ENCODE peak calls at places on chromosomes 4 and X, in seven cellular contexts. G is PC-9; S is SK-N-SH; J is CD4-positive, alpha-beta memory T cell; N is effector memory CD4-positive, alpha-beta T cell; A is naive thymus-derived CD4-positive, alpha-beta T cell; M is mammary epithelial cell. Z is an unnamed sample.

GRCh38 chrX:123884809-123885408 is 25.1 kb downstream of the XIAP start:
- DNase-seq in G (peak; percentile 66), S (peak; percentile 60), J (peak; percentile 49), N (no peak), A (peak; percentile 38), M (peak; percentile 30), Z (no peak)

GRCh38 chrX:80812176-80812575 is 2.5 kb upstream of the BRWD3 start:
- DNase-seq in G (no peak), S (peak; percentile 8), J (peak; percentile 37), N (no peak), A (peak; percentile 34), M (peak; percentile 11), Z (no peak)

GRCh38 chrX:75228854-75229253 is 45.0 kb upstream of the UPRT start:
- DNase-seq in G (no peak), S (no peak), J (no peak), N (no peak), A (no peak), M (no peak), Z (no peak)

GRCh38 chr4:157043131-157043530 is 32.8 kb upstream of the GLRB start:
- DNase-seq in G (no peak), S (peak; percentile 4), J (no peak), N (no peak), A (no peak), M (peak; percentile 31), Z (no peak)

GRCh38 chr4:14749910-14750309 is 252.4 kb upstream of the CPEB2 start:
- DNase-seq in G (no peak), S (peak; percentile 8), J (no peak), N (no peak), A (no peak), M (peak; percentile 47), Z (no peak)

GRCh38 chr4:52780206-52780605 is 29.0 kb upstream of the ERVMER34-1 start:
- DNase-seq in G (no peak), S (no peak), J (no peak), N (no peak), A (no peak), M (no peak), Z (no peak)

GRCh38 chrX:23993012-23993633 is 33.9 kb downstream of the KLHL15 start:
- DNase-seq in G (no peak), S (no peak), J (no peak), N (no peak), A (no peak), M (no peak), Z (no peak)

GRCh38 chr4:10656420-10656819 is 28.1 kb downstream of the CLNK start:
- DNase-seq in G (peak; percentile 36), S (no peak), J (no peak), N (no peak), A (no peak), M (no peak), Z (no peak)

GRCh38 chr4:24067781-24068193 is 177.9 kb upstream of the PPARGC1A start:
- DNase-seq in G (no peak), S (no peak), J (no peak), N (no peak), A (no peak), M (peak; percentile 49), Z (no peak)

GRCh38 chr4:151599876-151600275 is 160.9 kb downstream of the GATB start:
- DNase-seq in G (no peak), S (no peak), J (no peak), N (no peak), A (no peak), M (peak; percentile 11), Z (no peak)

GRCh38 chrX:106263817-106264216 is 95.7 kb downstream of the PWWP3B start:
- DNase-seq in G (peak; percentile 37), S (no peak), J (no peak), N (no peak), A (no peak), M (peak; percentile 69), Z (no peak)

GRCh38 chr4:39812500-39812899 is 114.6 kb downstream of the UBE2K start:
- DNase-seq in G (no peak), S (no peak), J (peak; percentile 26), N (no peak), A (no peak), M (no peak), Z (no peak)

GRCh38 chr4:148203056-148203898 is 238.9 kb downstream of the NR3C2 start:
- DNase-seq in G (no peak), S (no peak), J (no peak), N (no peak), A (no peak), M (no peak), Z (no peak)

GRCh38 chr4:147371661-147372060 is 109.2 kb upstream of the EDNRA start:
- DNase-seq in G (no peak), S (no peak), J (no peak), N (no peak), A (no peak), M (peak; percentile 93), Z (no peak)

GRCh38 chrX:78650906-78651437 is 8.2 kb downstream of the RTL3 start:
- DNase-seq in G (no peak), S (no peak), J (peak; percentile 6), N (no peak), A (no peak), M (no peak), Z (peak; percentile 70)

GRCh38 chr4:128553665-128554515 is 255.6 kb upstream of the JADE1 start:
- DNase-seq in G (peak; percentile 57), S (peak; percentile 12), J (no peak), N (no peak), A (no peak), M (no peak), Z (no peak)

GRCh38 chrX:17374619-17375360 is at the start of gene NHS:
- DNase-seq in G (peak; percentile 51), S (peak; percentile 88), J (no peak), N (no peak), A (no peak), M (peak; percentile 80), Z (no peak)

GRCh38 chrX:46803140-46803539 is 33.7 kb upstream of the RP2 start:
- DNase-seq in G (no peak), S (no peak), J (no peak), N (no peak), A (no peak), M (no peak), Z (no peak)

GRCh38 chr4:137417676-137418075 is 114.6 kb downstream of the PCDH18 start:
- DNase-seq in G (no peak), S (no peak), J (no peak), N (no peak), A (no peak), M (no peak), Z (no peak)

GRCh38 chrX:53678667-53679066 is 7.9 kb downstream of the HUWE1 start:
- DNase-seq in G (no peak), S (no peak), J (peak; percentile 19), N (no peak), A (no peak), M (no peak), Z (no peak)

GRCh38 chr4:81631958-81632439 is 160.3 kb upstream of the RASGEF1B start:
- DNase-seq in G (peak; percentile 79), S (no peak), J (no peak), N (no peak), A (no peak), M (peak; percentile 99), Z (no peak)

GRCh38 chrX:110145305-110145704 is 142.4 kb downstream of the TMEM164 start:
- DNase-seq in G (no peak), S (no peak), J (no peak), N (no peak), A (no peak), M (no peak), Z (no peak)

GRCh38 chr4:103162176-103162575 is 36.0 kb downstream of the CENPE start:
- DNase-seq in G (no peak), S (no peak), J (no peak), N (no peak), A (no peak), M (no peak), Z (no peak)
- H3K36me3 ChIP-seq in G (peaks cover 2% of the 10 kb centered on the region), S (peaks cover 64% of the 10 kb centered on the region), J (no peaks in the 10 kb centered on the region), N (no peaks in the 10 kb centered on the region), A (no peaks in the 10 kb centered on the region), M (peaks cover 38% of the 10 kb centered on the region), Z (peaks cover 1% of the 10 kb centered on the region)

DNA sequence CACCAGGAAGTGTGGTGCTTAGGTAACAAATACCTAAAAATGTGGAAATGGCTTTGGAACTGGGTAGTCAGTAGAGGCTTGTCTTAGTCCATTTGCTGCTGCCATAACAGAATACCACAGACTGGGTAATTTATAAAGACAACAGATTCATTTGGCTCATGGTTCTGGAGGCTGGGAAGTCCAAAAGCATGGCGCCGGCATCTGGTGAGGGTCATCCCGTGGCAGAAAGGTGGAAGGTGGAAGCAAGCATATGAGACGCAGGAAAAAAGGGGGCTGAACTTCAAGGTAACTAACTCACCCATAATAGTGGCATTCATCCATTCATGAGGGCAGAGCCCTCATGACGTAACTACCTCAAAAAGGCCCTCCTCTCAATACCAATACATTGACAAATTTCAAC is 6.6 kb downstream of the FAM3A start:
- DNase-seq in G (no peak), S (no peak), J (no peak), N (no peak), A (no peak), M (no peak), Z (no peak)
- H3K36me3 ChIP-seq in G (no peaks in the 10 kb centered on the region), S (no peaks in the 10 kb centered on the region), J (no peaks in the 10 kb centered on the region), N (no peaks in the 10 kb centered on the region), A (no peaks in the 10 kb centered on the region), M (no peaks in the 10 kb centered on the region), Z (no peaks in the 10 kb centered on the region)

DNA sequence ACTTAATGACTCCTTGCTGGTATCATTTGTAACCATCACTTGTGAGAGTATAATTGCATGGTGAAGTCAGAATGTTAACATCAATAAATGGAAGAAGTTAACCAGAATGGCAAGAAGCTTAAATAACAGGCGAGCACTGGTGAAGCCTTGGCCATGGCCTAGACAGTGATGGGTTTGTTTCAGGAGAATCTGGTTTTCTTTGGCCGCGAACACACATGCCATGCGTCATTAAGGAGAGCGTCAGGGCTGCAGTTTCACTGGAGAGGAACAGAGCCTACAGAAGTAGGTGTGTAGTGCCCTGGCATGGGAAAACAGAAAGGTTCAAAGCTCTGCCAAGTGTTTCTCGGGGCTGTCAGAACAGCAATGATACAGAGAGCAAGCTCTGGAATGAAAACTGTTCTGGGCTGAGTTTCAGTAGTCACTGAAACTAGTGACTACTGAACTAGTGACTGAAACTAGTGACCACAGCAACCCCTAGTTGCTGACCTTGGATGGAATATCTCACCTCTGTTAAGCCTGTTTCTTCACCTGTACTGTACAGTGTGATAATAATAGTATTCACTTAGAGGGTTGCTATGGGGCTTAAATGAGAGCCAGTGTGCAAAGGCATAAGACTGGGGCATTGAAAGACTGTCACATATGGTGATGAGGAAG is 93.8 kb downstream of the C4orf51 start:
- DNase-seq in G (no peak), S (no peak), J (no peak), N (no peak), A (no peak), M (peak; percentile 76), Z (no peak)
- H3K36me3 ChIP-seq in G (no peaks in the 10 kb centered on the region), S (peaks cover 43% of the 10 kb centered on the region), J (peaks cover 3% of the 10 kb centered on the region), N (peaks cover 22% of the 10 kb centered on the region), A (peaks cover 6% of the 10 kb centered on the region), M (peaks cover 6% of the 10 kb centered on the region), Z (peaks cover 9% of the 10 kb centered on the region)

GRCh38 chr4:70818921-70819320 is 20.8 kb downstream of the GRSF1 start:
- DNase-seq in G (no peak), S (no peak), J (no peak), N (no peak), A (no peak), M (no peak), Z (no peak)
- H3K36me3 ChIP-seq in G (no peaks in the 10 kb centered on the region), S (peaks cover 60% of the 10 kb centered on the region), J (peaks cover 15% of the 10 kb centered on the region), N (peaks cover 31% of the 10 kb centered on the region), A (peaks cover 11% of the 10 kb centered on the region), M (peaks cover 20% of the 10 kb centered on the region), Z (peaks cover 5% of the 10 kb centered on the region)

GRCh38 chr4:78606035-78606434 is 54.5 kb downstream of the ANXA3 start:
- DNase-seq in G (no peak), S (no peak), J (no peak), N (no peak), A (no peak), M (no peak), Z (no peak)
- H3K36me3 ChIP-seq in G (peaks cover 12% of the 10 kb centered on the region), S (no peaks in the 10 kb centered on the region), J (no peaks in the 10 kb centered on the region), N (no peaks in the 10 kb centered on the region), A (no peaks in the 10 kb centered on the region), M (peaks cover 59% of the 10 kb centered on the region), Z (no peaks in the 10 kb centered on the region)

Z was measured in GM06990.